ENCODE peak calls at places on chromosomes 11 and 22, in four cellular contexts. Q is stimulated activated CD8-positive, alpha-beta memory T cell treated with anti-CD3 and anti-CD28 coated beads, Interleukin-15, amount 100 ng/mL, for 24 hours; S is LNCaP clone FGC; L is GM13976. D is an unnamed sample.

GRCh38 chr22:36660510-36660840 is 43.1 kb downstream of the CACNG2 start:
- DNase-seq in Q (no peak), S (no peak), L (no peak), D (no peak)

GRCh38 chr11:86063536-86063935 is 5.3 kb downstream of the PICALM start:
- DNase-seq in Q (no peak), S (no peak), L (no peak), D (no peak)

GRCh38 chr11:69351460-69351859 is 57.5 kb downstream of the MYEOV start:
- DNase-seq in Q (no peak), S (no peak), L (no peak), D (no peak)

GRCh38 chr11:91947215-91947614 is 277.4 kb upstream of the FAT3 start:
- DNase-seq in Q (no peak), S (no peak), L (no peak), D (peak)

GRCh38 chr22:23237201-23237798 is 57.0 kb downstream of the BCR start:
- DNase-seq in Q (no peak), S (no peak), L (no peak), D (peak)

GRCh38 chr11:69436041-69436982 is 45.2 kb upstream of the LINC01488 start:
- DNase-seq in Q (no peak), S (no peak), L (no peak), D (no peak)

GRCh38 chr11:1937616-1938342 is 9.4 kb upstream of the MRPL23 start:
- DNase-seq in Q (no peak), S (no peak), L (no peak), D (no peak)

GRCh38 chr11:110376711-110377324 is 52.9 kb upstream of the FDX1 start:
- DNase-seq in Q (no peak), S (peak), L (peak), D (peak)

GRCh38 chr11:83599066-83599465 is 312.9 kb upstream of the CCDC90B start:
- DNase-seq in Q (no peak), S (no peak), L (no peak), D (no peak)

GRCh38 chr22:44622147-44622427 is 79.9 kb upstream of the PRR5 start:
- DNase-seq in Q (no peak), S (peak), L (no peak), D (peak)

GRCh38 chr11:65314501-65315203 is at the start of gene CDC42EP2:
- DNase-seq in Q (peak), S (peak), L (peak), D (peak)

GRCh38 chr11:65903068-65903481 is 2.9 kb upstream of the FOSL1 start:
- DNase-seq in Q (no peak), S (no peak), L (no peak), D (no peak)

GRCh38 chr22:46521994-46522393 is 15.4 kb downstream of the CELSR1 start:
- DNase-seq in Q (no peak), S (no peak), L (no peak), D (no peak)

GRCh38 chr11:86676533-86677154 is 4.2 kb upstream of the ME3 start:
- DNase-seq in Q (no peak), S (no peak), L (peak), D (no peak)

GRCh38 chr11:128563942-128564641 is 23.3 kb downstream of the ETS1 start:
- DNase-seq in Q (no peak), S (no peak), L (no peak), D (no peak)

GRCh38 chr11:9347100-9347499 is 32.7 kb upstream of the TMEM41B start:
- DNase-seq in Q (no peak), S (no peak), L (no peak), D (no peak)

GRCh38 chr11:78295991-78296930 is 107.5 kb downstream of the USP35 start:
- DNase-seq in Q (no peak), S (no peak), L (no peak), D (no peak)

GRCh38 chr22:49308300-49308699 is 519.4 kb downstream of the BRD1 start:
- DNase-seq in Q (no peak), S (no peak), L (no peak), D (no peak)

GRCh38 chr11:10592331-10592730 is 23.9 kb upstream of the LYVE1 start:
- DNase-seq in Q (no peak), S (no peak), L (no peak), D (no peak)

GRCh38 chr11:86740628-86741488 is 59.5 kb upstream of the PRSS23 start:
- DNase-seq in Q (no peak), S (no peak), L (no peak), D (no peak)

GRCh38 chr22:23579870-23580585 is at the start of gene IGLL1:
- DNase-seq in Q (no peak), S (no peak), L (no peak), D (no peak)

GRCh38 chr11:46290598-46291309 is 13.3 kb downstream of the CREB3L1 start:
- DNase-seq in Q (no peak), S (no peak), L (no peak), D (no peak)

GRCh38 chr22:42283288-42284229 is 13.1 kb upstream of the TCF20 start:
- DNase-seq in Q (no peak), S (no peak), L (no peak), D (no peak)

GRCh38 chr22:47376322-47376700 is 613.9 kb downstream of the TBC1D22A start:
- DNase-seq in Q (no peak), S (no peak), L (no peak), D (no peak)

GRCh38 chr11:125807909-125808308 is 20.0 kb downstream of the PATE3 start:
- DNase-seq in Q (no peak), S (no peak), L (no peak), D (no peak)

GRCh38 chr11:123570939-123571590 is 83.4 kb downstream of the SCN3B start:
- DNase-seq in Q (no peak), S (no peak), L (no peak), D (no peak)

GRCh38 chr11:115961168-115962003 is 457.2 kb upstream of the CADM1 start:
- DNase-seq in Q (no peak), S (no peak), L (no peak), D (no peak)

GRCh38 chr22:37659066-37659896 is 758 bp downstream of the PDXP start:
- DNase-seq in Q (no peak), S (no peak), L (no peak), D (no peak)

GRCh38 chr11:75406338-75406777 is 7.0 kb downstream of the RPS3 start:
- DNase-seq in Q (no peak), S (no peak), L (no peak), D (no peak)

GRCh38 chr22:23591203-23591791 is 11.2 kb upstream of the IGLL1 start:
- DNase-seq in Q (peak), S (peak), L (peak), D (no peak)

GRCh38 chr11:132551011-132551410 is 981.3 kb downstream of the OPCML start:
- DNase-seq in Q (no peak), S (no peak), L (no peak), D (no peak)

GRCh38 chr11:14331476-14332136 is 27.4 kb downstream of the RRAS2 start:
- DNase-seq in Q (no peak), S (no peak), L (no peak), D (no peak)

GRCh38 chr11:112085822-112086421 is 634 bp downstream of the TIMM8B start:
- DNase-seq in Q (no peak), S (no peak), L (peak), D (no peak)

GRCh38 chr11:101880208-101880607 is 34.6 kb upstream of the CEP126 start:
- DNase-seq in Q (no peak), S (peak), L (no peak), D (peak)

GRCh38 chr11:13012037-13012693 is 3.0 kb downstream of the RASSF10 start:
- DNase-seq in Q (no peak), S (no peak), L (no peak), D (peak)

GRCh38 chr11:35598254-35599125 is 19.8 kb upstream of the FJX1 start:
- DNase-seq in Q (no peak), S (no peak), L (peak), D (no peak)

GRCh38 chr11:14618060-14618459 is 25.5 kb upstream of the PDE3B start:
- DNase-seq in Q (no peak), S (no peak), L (no peak), D (no peak)